ENCODE peak calls at places on chromosomes 1 and 21, in seven cellular contexts. One of them, this sample, is unnamed.
A peak's percentile ranks its signal among the peaks of the same experiment; 100 is the strongest.

GRCh38 chr1:21963477-21964217 is 13.2 kb upstream of the CELA3B start:
- DNase-seq in NCI-H2107: peak; percentile 71
- DNase-seq in KG1: peak; percentile 51
- DNase-seq in hippocampal formation: peak; percentile 49
- DNase-seq in SK-N-SH: peak; percentile 81
- DNase-seq in stimulated activated CD4-positive, alpha-beta T cell treated with anti-CD3 and anti-CD28 coated beads, Interleukin-4, amount 100 ng/mL, for 4 hours: peak; percentile 68
- DNase-seq in cardiac muscle cell: peak; percentile 72
- DNase-seq in this sample: no peak

GRCh38 chr1:235430991-235431390 is 63.8 kb downstream of the TBCE start:
- DNase-seq in hippocampal formation: no peak
- DNase-seq in SK-N-SH: no peak
- DNase-seq in KG1: no peak
- DNase-seq in cardiac muscle cell: peak; percentile 31
- DNase-seq in stimulated activated CD4-positive, alpha-beta T cell treated with anti-CD3 and anti-CD28 coated beads, Interleukin-4, amount 100 ng/mL, for 4 hours: no peak
- DNase-seq in NCI-H2107: no peak
- DNase-seq in this sample: no peak

GRCh38 chr21:15326032-15326867 is 261.4 kb upstream of the NRIP1 start:
- DNase-seq in cardiac muscle cell: no peak
- DNase-seq in KG1: no peak
- DNase-seq in stimulated activated CD4-positive, alpha-beta T cell treated with anti-CD3 and anti-CD28 coated beads, Interleukin-4, amount 100 ng/mL, for 4 hours: no peak
- DNase-seq in NCI-H2107: no peak
- DNase-seq in SK-N-SH: no peak
- DNase-seq in hippocampal formation: no peak
- DNase-seq in this sample: no peak

GRCh38 chr1:210250665-210250997 is 18.0 kb downstream of the SERTAD4 start:
- DNase-seq in cardiac muscle cell: peak; percentile 35
- DNase-seq in stimulated activated CD4-positive, alpha-beta T cell treated with anti-CD3 and anti-CD28 coated beads, Interleukin-4, amount 100 ng/mL, for 4 hours: no peak
- DNase-seq in KG1: no peak
- DNase-seq in SK-N-SH: peak; percentile 82
- DNase-seq in hippocampal formation: peak; percentile 60
- DNase-seq in NCI-H2107: no peak
- DNase-seq in this sample: no peak

GRCh38 chr1:1778827-1779675 is 781 bp upstream of the NADK start:
- DNase-seq in SK-N-SH: no peak
- DNase-seq in NCI-H2107: no peak
- DNase-seq in cardiac muscle cell: no peak
- DNase-seq in hippocampal formation: peak; percentile 50
- DNase-seq in KG1: peak; percentile 18
- DNase-seq in stimulated activated CD4-positive, alpha-beta T cell treated with anti-CD3 and anti-CD28 coated beads, Interleukin-4, amount 100 ng/mL, for 4 hours: peak; percentile 84
- DNase-seq in this sample: peak; percentile 10

GRCh38 chr21:29775462-29775861 is 164.3 kb downstream of the GRIK1 start:
- DNase-seq in NCI-H2107: no peak
- DNase-seq in stimulated activated CD4-positive, alpha-beta T cell treated with anti-CD3 and anti-CD28 coated beads, Interleukin-4, amount 100 ng/mL, for 4 hours: no peak
- DNase-seq in SK-N-SH: no peak
- DNase-seq in KG1: no peak
- DNase-seq in hippocampal formation: no peak
- DNase-seq in cardiac muscle cell: no peak
- DNase-seq in this sample: no peak

GRCh38 chr1:203557958-203558760 is 64.2 kb downstream of the OPTC start:
- DNase-seq in NCI-H2107: no peak
- DNase-seq in cardiac muscle cell: peak; percentile 94
- DNase-seq in stimulated activated CD4-positive, alpha-beta T cell treated with anti-CD3 and anti-CD28 coated beads, Interleukin-4, amount 100 ng/mL, for 4 hours: no peak
- DNase-seq in SK-N-SH: no peak
- DNase-seq in KG1: no peak
- DNase-seq in hippocampal formation: no peak
- DNase-seq in this sample: no peak

GRCh38 chr1:42260376-42261078 is 74.5 kb downstream of the FOXJ3 start:
- DNase-seq in hippocampal formation: no peak
- DNase-seq in SK-N-SH: no peak
- DNase-seq in cardiac muscle cell: no peak
- DNase-seq in NCI-H2107: no peak
- DNase-seq in KG1: no peak
- DNase-seq in stimulated activated CD4-positive, alpha-beta T cell treated with anti-CD3 and anti-CD28 coated beads, Interleukin-4, amount 100 ng/mL, for 4 hours: no peak
- DNase-seq in this sample: no peak

GRCh38 chr1:75672528-75673393 is 51.7 kb upstream of the ACADM start:
- DNase-seq in SK-N-SH: no peak
- DNase-seq in hippocampal formation: no peak
- DNase-seq in NCI-H2107: no peak
- DNase-seq in KG1: no peak
- DNase-seq in stimulated activated CD4-positive, alpha-beta T cell treated with anti-CD3 and anti-CD28 coated beads, Interleukin-4, amount 100 ng/mL, for 4 hours: no peak
- DNase-seq in cardiac muscle cell: peak; percentile 59
- DNase-seq in this sample: no peak

GRCh38 chr21:43797415-43797814 is 8.0 kb downstream of the RRP1 start:
- DNase-seq in cardiac muscle cell: no peak
- DNase-seq in SK-N-SH: no peak
- DNase-seq in KG1: no peak
- DNase-seq in NCI-H2107: no peak
- DNase-seq in hippocampal formation: no peak
- DNase-seq in stimulated activated CD4-positive, alpha-beta T cell treated with anti-CD3 and anti-CD28 coated beads, Interleukin-4, amount 100 ng/mL, for 4 hours: no peak
- DNase-seq in this sample: no peak

GRCh38 chr1:48876221-48876785 is 99.6 kb upstream of the BEND5 start:
- DNase-seq in SK-N-SH: no peak
- DNase-seq in stimulated activated CD4-positive, alpha-beta T cell treated with anti-CD3 and anti-CD28 coated beads, Interleukin-4, amount 100 ng/mL, for 4 hours: no peak
- DNase-seq in cardiac muscle cell: peak; percentile 60
- DNase-seq in hippocampal formation: no peak
- DNase-seq in NCI-H2107: no peak
- DNase-seq in KG1: no peak
- DNase-seq in this sample: no peak

GRCh38 chr1:51234721-51235425 is 1.2 kb upstream of the RNF11 start:
- DNase-seq in SK-N-SH: peak; percentile 55
- DNase-seq in stimulated activated CD4-positive, alpha-beta T cell treated with anti-CD3 and anti-CD28 coated beads, Interleukin-4, amount 100 ng/mL, for 4 hours: peak; percentile 46
- DNase-seq in cardiac muscle cell: peak; percentile 25
- DNase-seq in KG1: no peak
- DNase-seq in hippocampal formation: no peak
- DNase-seq in NCI-H2107: peak; percentile 90
- DNase-seq in this sample: peak; percentile 88

GRCh38 chr1:246837418-246838117 is 94.2 kb downstream of the AHCTF1 start:
- DNase-seq in stimulated activated CD4-positive, alpha-beta T cell treated with anti-CD3 and anti-CD28 coated beads, Interleukin-4, amount 100 ng/mL, for 4 hours: no peak
- DNase-seq in hippocampal formation: no peak
- DNase-seq in KG1: no peak
- DNase-seq in NCI-H2107: no peak
- DNase-seq in cardiac muscle cell: no peak
- DNase-seq in SK-N-SH: no peak
- DNase-seq in this sample: no peak

GRCh38 chr1:88175120-88175630 is 508.9 kb upstream of the PKN2 start:
- DNase-seq in NCI-H2107: no peak
- DNase-seq in cardiac muscle cell: no peak
- DNase-seq in KG1: no peak
- DNase-seq in stimulated activated CD4-positive, alpha-beta T cell treated with anti-CD3 and anti-CD28 coated beads, Interleukin-4, amount 100 ng/mL, for 4 hours: no peak
- DNase-seq in SK-N-SH: no peak
- DNase-seq in hippocampal formation: no peak
- DNase-seq in this sample: no peak

GRCh38 chr1:154739654-154740053 is 130.4 kb downstream of the KCNN3 start:
- DNase-seq in KG1: no peak
- DNase-seq in NCI-H2107: peak; percentile 28
- DNase-seq in cardiac muscle cell: no peak
- DNase-seq in hippocampal formation: no peak
- DNase-seq in stimulated activated CD4-positive, alpha-beta T cell treated with anti-CD3 and anti-CD28 coated beads, Interleukin-4, amount 100 ng/mL, for 4 hours: no peak
- DNase-seq in SK-N-SH: no peak
- DNase-seq in this sample: no peak

GRCh38 chr21:41786521-41786987 is 19.7 kb upstream of the RIPK4 start:
- DNase-seq in cardiac muscle cell: no peak
- DNase-seq in stimulated activated CD4-positive, alpha-beta T cell treated with anti-CD3 and anti-CD28 coated beads, Interleukin-4, amount 100 ng/mL, for 4 hours: no peak
- DNase-seq in NCI-H2107: no peak
- DNase-seq in hippocampal formation: no peak
- DNase-seq in SK-N-SH: no peak
- DNase-seq in KG1: no peak
- DNase-seq in this sample: no peak

GRCh38 chr1:111204211-111204883 is 3.9 kb upstream of the DENND2D start:
- DNase-seq in NCI-H2107: no peak
- DNase-seq in KG1: no peak
- DNase-seq in hippocampal formation: no peak
- DNase-seq in stimulated activated CD4-positive, alpha-beta T cell treated with anti-CD3 and anti-CD28 coated beads, Interleukin-4, amount 100 ng/mL, for 4 hours: peak; percentile 72
- DNase-seq in cardiac muscle cell: no peak
- DNase-seq in SK-N-SH: peak; percentile 73
- DNase-seq in this sample: no peak

GRCh38 chr21:31173881-31174555 is 135.7 kb upstream of the KRTAP19-8 start:
- DNase-seq in NCI-H2107: no peak
- DNase-seq in KG1: no peak
- DNase-seq in stimulated activated CD4-positive, alpha-beta T cell treated with anti-CD3 and anti-CD28 coated beads, Interleukin-4, amount 100 ng/mL, for 4 hours: peak; percentile 84
- DNase-seq in cardiac muscle cell: peak; percentile 49
- DNase-seq in hippocampal formation: peak; percentile 43
- DNase-seq in SK-N-SH: peak; percentile 76
- DNase-seq in this sample: no peak

GRCh38 chr1:71770121-71770520 is 512.2 kb downstream of the NEGR1 start:
- DNase-seq in stimulated activated CD4-positive, alpha-beta T cell treated with anti-CD3 and anti-CD28 coated beads, Interleukin-4, amount 100 ng/mL, for 4 hours: no peak
- DNase-seq in KG1: no peak
- DNase-seq in SK-N-SH: no peak
- DNase-seq in NCI-H2107: no peak
- DNase-seq in hippocampal formation: no peak
- DNase-seq in cardiac muscle cell: peak; percentile 19
- DNase-seq in this sample: no peak

GRCh38 chr1:173395762-173396161 is 81.4 kb upstream of the PRDX6 start:
- DNase-seq in NCI-H2107: no peak
- DNase-seq in cardiac muscle cell: no peak
- DNase-seq in SK-N-SH: no peak
- DNase-seq in KG1: no peak
- DNase-seq in stimulated activated CD4-positive, alpha-beta T cell treated with anti-CD3 and anti-CD28 coated beads, Interleukin-4, amount 100 ng/mL, for 4 hours: no peak
- DNase-seq in hippocampal formation: no peak
- DNase-seq in this sample: no peak

GRCh38 chr1:206551985-206552325 is 44.6 kb downstream of the RASSF5 start:
- DNase-seq in hippocampal formation: no peak
- DNase-seq in cardiac muscle cell: no peak
- DNase-seq in SK-N-SH: no peak
- DNase-seq in KG1: no peak
- DNase-seq in NCI-H2107: no peak
- DNase-seq in stimulated activated CD4-positive, alpha-beta T cell treated with anti-CD3 and anti-CD28 coated beads, Interleukin-4, amount 100 ng/mL, for 4 hours: peak; percentile 81
- DNase-seq in this sample: no peak

GRCh38 chr1:246416261-246416660 is 90.8 kb downstream of the SMYD3 start:
- DNase-seq in hippocampal formation: no peak
- DNase-seq in SK-N-SH: no peak
- DNase-seq in stimulated activated CD4-positive, alpha-beta T cell treated with anti-CD3 and anti-CD28 coated beads, Interleukin-4, amount 100 ng/mL, for 4 hours: no peak
- DNase-seq in KG1: no peak
- DNase-seq in cardiac muscle cell: no peak
- DNase-seq in NCI-H2107: no peak
- DNase-seq in this sample: no peak

GRCh38 chr21:35020446-35020845 is 28.7 kb downstream of the RUNX1 start:
- DNase-seq in NCI-H2107: no peak
- DNase-seq in cardiac muscle cell: no peak
- DNase-seq in stimulated activated CD4-positive, alpha-beta T cell treated with anti-CD3 and anti-CD28 coated beads, Interleukin-4, amount 100 ng/mL, for 4 hours: peak; percentile 60
- DNase-seq in KG1: peak; percentile 14
- DNase-seq in hippocampal formation: no peak
- DNase-seq in SK-N-SH: no peak
- DNase-seq in this sample: no peak

GRCh38 chr1:238951809-238952208 is 434.6 kb upstream of the CHRM3 start:
- DNase-seq in KG1: peak; percentile 63
- DNase-seq in cardiac muscle cell: peak; percentile 40
- DNase-seq in stimulated activated CD4-positive, alpha-beta T cell treated with anti-CD3 and anti-CD28 coated beads, Interleukin-4, amount 100 ng/mL, for 4 hours: no peak
- DNase-seq in SK-N-SH: peak; percentile 20
- DNase-seq in hippocampal formation: peak; percentile 5
- DNase-seq in NCI-H2107: no peak
- DNase-seq in this sample: no peak

GRCh38 chr1:154931940-154932487 is 4.5 kb downstream of the PMVK start:
- DNase-seq in cardiac muscle cell: no peak
- DNase-seq in NCI-H2107: no peak
- DNase-seq in stimulated activated CD4-positive, alpha-beta T cell treated with anti-CD3 and anti-CD28 coated beads, Interleukin-4, amount 100 ng/mL, for 4 hours: no peak
- DNase-seq in hippocampal formation: no peak
- DNase-seq in SK-N-SH: no peak
- DNase-seq in KG1: no peak
- DNase-seq in this sample: no peak

GRCh38 chr21:42040411-42041180 is 30.4 kb upstream of the ZBTB21 start:
- DNase-seq in cardiac muscle cell: peak; percentile 97
- DNase-seq in NCI-H2107: no peak
- DNase-seq in hippocampal formation: no peak
- DNase-seq in stimulated activated CD4-positive, alpha-beta T cell treated with anti-CD3 and anti-CD28 coated beads, Interleukin-4, amount 100 ng/mL, for 4 hours: no peak
- DNase-seq in SK-N-SH: no peak
- DNase-seq in KG1: no peak
- DNase-seq in this sample: no peak

GRCh38 chr21:28801906-28802305 is 190.8 kb downstream of the LTN1 start:
- DNase-seq in cardiac muscle cell: no peak
- DNase-seq in NCI-H2107: no peak
- DNase-seq in stimulated activated CD4-positive, alpha-beta T cell treated with anti-CD3 and anti-CD28 coated beads, Interleukin-4, amount 100 ng/mL, for 4 hours: no peak
- DNase-seq in hippocampal formation: no peak
- DNase-seq in KG1: no peak
- DNase-seq in SK-N-SH: no peak
- DNase-seq in this sample: no peak

GRCh38 chr1:18479484-18479883 is 1.2 kb upstream of the KLHDC7A start:
- DNase-seq in NCI-H2107: no peak
- DNase-seq in hippocampal formation: no peak
- DNase-seq in cardiac muscle cell: no peak
- DNase-seq in SK-N-SH: no peak
- DNase-seq in KG1: no peak
- DNase-seq in stimulated activated CD4-positive, alpha-beta T cell treated with anti-CD3 and anti-CD28 coated beads, Interleukin-4, amount 100 ng/mL, for 4 hours: no peak
- DNase-seq in this sample: no peak

GRCh38 chr1:203290261-203291089 is 14.8 kb upstream of the BTG2 start:
- DNase-seq in stimulated activated CD4-positive, alpha-beta T cell treated with anti-CD3 and anti-CD28 coated beads, Interleukin-4, amount 100 ng/mL, for 4 hours: peak; percentile 96
- DNase-seq in KG1: no peak
- DNase-seq in cardiac muscle cell: peak; percentile 90
- DNase-seq in hippocampal formation: peak; percentile 86
- DNase-seq in NCI-H2107: peak; percentile 94
- DNase-seq in SK-N-SH: peak; percentile 91
- DNase-seq in this sample: peak; percentile 95

GRCh38 chr21:41993744-41994143 is 16.4 kb downstream of the ZBTB21 start:
- DNase-seq in KG1: no peak
- DNase-seq in SK-N-SH: no peak
- DNase-seq in NCI-H2107: no peak
- DNase-seq in stimulated activated CD4-positive, alpha-beta T cell treated with anti-CD3 and anti-CD28 coated beads, Interleukin-4, amount 100 ng/mL, for 4 hours: no peak
- DNase-seq in hippocampal formation: no peak
- DNase-seq in cardiac muscle cell: peak; percentile 70
- DNase-seq in this sample: no peak

GRCh38 chr1:175072131-175072941 is 4.7 kb downstream of the TNN start:
- DNase-seq in NCI-H2107: peak; percentile 61
- DNase-seq in stimulated activated CD4-positive, alpha-beta T cell treated with anti-CD3 and anti-CD28 coated beads, Interleukin-4, amount 100 ng/mL, for 4 hours: no peak
- DNase-seq in hippocampal formation: peak; percentile 6
- DNase-seq in KG1: peak; percentile 52
- DNase-seq in SK-N-SH: no peak
- DNase-seq in cardiac muscle cell: peak; percentile 69
- DNase-seq in this sample: no peak

GRCh38 chr1:180178511-180179161 is 24.0 kb downstream of the QSOX1 start:
- DNase-seq in cardiac muscle cell: peak; percentile 71
- DNase-seq in hippocampal formation: peak; percentile 38
- DNase-seq in NCI-H2107: no peak
- DNase-seq in KG1: peak; percentile 35
- DNase-seq in stimulated activated CD4-positive, alpha-beta T cell treated with anti-CD3 and anti-CD28 coated beads, Interleukin-4, amount 100 ng/mL, for 4 hours: peak; percentile 30
- DNase-seq in SK-N-SH: peak; percentile 85
- DNase-seq in this sample: no peak

GRCh38 chr1:105270966-105271365 is 1521.3 kb downstream of the AMY1C start:
- DNase-seq in KG1: no peak
- DNase-seq in stimulated activated CD4-positive, alpha-beta T cell treated with anti-CD3 and anti-CD28 coated beads, Interleukin-4, amount 100 ng/mL, for 4 hours: no peak
- DNase-seq in cardiac muscle cell: no peak
- DNase-seq in hippocampal formation: no peak
- DNase-seq in NCI-H2107: no peak
- DNase-seq in SK-N-SH: no peak
- DNase-seq in this sample: no peak

GRCh38 chr1:225845633-225846259 is 35.8 kb downstream of the EPHX1 start:
- DNase-seq in stimulated activated CD4-positive, alpha-beta T cell treated with anti-CD3 and anti-CD28 coated beads, Interleukin-4, amount 100 ng/mL, for 4 hours: peak; percentile 15
- DNase-seq in hippocampal formation: peak; percentile 59
- DNase-seq in cardiac muscle cell: peak; percentile 92
- DNase-seq in SK-N-SH: peak; percentile 85
- DNase-seq in KG1: no peak
- DNase-seq in NCI-H2107: peak; percentile 53
- DNase-seq in this sample: no peak

This sample was measured in NCI-H187 treated with DMSO at 0.1 percent for 48 hours.